ENCODE peak calls at places on chromosomes 12 and 14, in nine cellular contexts. O, A, V, Y, X, R, H, U and D are unnamed samples.

GRCh38 chr14:49641697-49642129 is 6.7 kb upstream of the DNAAF2 start:
- DNase-seq in V (no peak), R (peak), U (peak), O (no peak), H (no peak), A (no peak), X (no peak), Y (no peak), D (no peak)

GRCh38 chr12:124555168-124555928 is 12.1 kb downstream of the NCOR2 start:
- DNase-seq in X (no peak), O (no peak), H (no peak), V (no peak), R (no peak), A (no peak), U (no peak), Y (no peak), D (no peak)

GRCh38 chr14:35221462-35221861 is 70.7 kb upstream of the PSMA6 start:
- DNase-seq in X (no peak), U (no peak), A (no peak), Y (no peak), V (no peak), O (no peak), R (no peak), H (no peak), D (no peak)

GRCh38 chr14:91272341-91273272 is 28.1 kb upstream of the GPR68 start:
- DNase-seq in O (no peak), V (no peak), Y (no peak), X (no peak), U (peak), H (no peak), A (no peak), R (no peak), D (no peak)

GRCh38 chr12:39846971-39847661 is 227.5 kb upstream of the ABCD2 start:
- DNase-seq in H (no peak), O (no peak), X (no peak), Y (peak), R (peak), V (no peak), U (no peak), A (no peak), D (no peak)

GRCh38 chr12:127273621-127274020 is 993.3 kb upstream of the TMEM132C start:
- DNase-seq in Y (peak), X (no peak), A (no peak), U (no peak), O (no peak), V (no peak), R (no peak), H (no peak), D (no peak)

GRCh38 chr14:103862393-103862782 is 15.0 kb upstream of the PPP1R13B start:
- DNase-seq in X (no peak), R (peak), O (no peak), U (no peak), V (no peak), Y (no peak), H (no peak), A (no peak), D (no peak)

GRCh38 chr14:101480747-101481530 is 80.4 kb upstream of the DIO3 start:
- DNase-seq in X (no peak), A (no peak), H (no peak), U (no peak), V (no peak), Y (peak), R (peak), O (no peak), D (peak)

GRCh38 chr12:114692558-114693531 is 8.9 kb upstream of the TBX3 start:
- DNase-seq in H (no peak), O (no peak), U (peak), A (no peak), V (no peak), X (no peak), Y (no peak), R (peak), D (no peak)

GRCh38 chr12:102433304-102433703 is 47.1 kb downstream of the IGF1 start:
- DNase-seq in U (no peak), Y (no peak), X (no peak), R (peak), A (no peak), H (no peak), O (no peak), V (no peak), D (no peak)

GRCh38 chr12:97716356-97716755 is 253.8 kb downstream of the RMST start:
- DNase-seq in A (no peak), O (no peak), X (no peak), R (peak), Y (peak), V (no peak), H (no peak), U (no peak), D (peak)

GRCh38 chr12:85874064-85874463 is at the start of gene NTS:
- DNase-seq in V (no peak), U (no peak), H (no peak), A (peak), O (no peak), R (no peak), X (no peak), Y (peak), D (no peak)

GRCh38 chr14:50783542-50783941 is 47.4 kb downstream of the NIN start:
- DNase-seq in X (no peak), V (no peak), Y (no peak), O (no peak), A (no peak), U (no peak), R (no peak), H (no peak), D (no peak)

GRCh38 chr14:106652494-106652893 is 1126.1 kb downstream of the TMEM121 start:
- DNase-seq in A (peak), O (no peak), H (no peak), R (no peak), Y (peak), U (no peak), V (no peak), X (no peak), D (no peak)

GRCh38 chr14:65972891-65973290 is 513.3 kb upstream of the CCDC196 start:
- DNase-seq in Y (peak), A (no peak), X (no peak), H (no peak), R (no peak), U (no peak), O (no peak), V (no peak), D (no peak)

GRCh38 chr12:13534242-13534641 is 337.7 kb downstream of the EMP1 start:
- DNase-seq in V (no peak), A (no peak), H (no peak), R (no peak), Y (no peak), X (no peak), U (no peak), O (no peak), D (no peak)

GRCh38 chr12:13538136-13538535 is 341.6 kb downstream of the EMP1 start:
- DNase-seq in X (no peak), H (no peak), O (no peak), A (no peak), V (no peak), R (no peak), Y (no peak), U (no peak), D (no peak)

GRCh38 chr12:13536219-13536910 is 339.8 kb downstream of the EMP1 start:
- DNase-seq in V (no peak), O (no peak), U (no peak), Y (no peak), R (no peak), X (no peak), A (peak), H (no peak), D (no peak)

GRCh38 chr12:13537623-13538022 is 341.1 kb downstream of the EMP1 start:
- DNase-seq in A (peak), U (no peak), V (no peak), O (no peak), R (no peak), Y (no peak), X (no peak), H (no peak), D (no peak)

GRCh38 chr12:13534645-13535398 is 338.3 kb downstream of the EMP1 start:
- DNase-seq in U (peak), A (peak), O (peak), Y (peak), V (no peak), X (peak), H (no peak), R (peak), D (peak)
- TF ChIP-seq CTCF in U (peak), A (peak), O (no peak), Y (peak), V (peak), X (peak), H (no peak), R (peak), D (peak)

DNA sequence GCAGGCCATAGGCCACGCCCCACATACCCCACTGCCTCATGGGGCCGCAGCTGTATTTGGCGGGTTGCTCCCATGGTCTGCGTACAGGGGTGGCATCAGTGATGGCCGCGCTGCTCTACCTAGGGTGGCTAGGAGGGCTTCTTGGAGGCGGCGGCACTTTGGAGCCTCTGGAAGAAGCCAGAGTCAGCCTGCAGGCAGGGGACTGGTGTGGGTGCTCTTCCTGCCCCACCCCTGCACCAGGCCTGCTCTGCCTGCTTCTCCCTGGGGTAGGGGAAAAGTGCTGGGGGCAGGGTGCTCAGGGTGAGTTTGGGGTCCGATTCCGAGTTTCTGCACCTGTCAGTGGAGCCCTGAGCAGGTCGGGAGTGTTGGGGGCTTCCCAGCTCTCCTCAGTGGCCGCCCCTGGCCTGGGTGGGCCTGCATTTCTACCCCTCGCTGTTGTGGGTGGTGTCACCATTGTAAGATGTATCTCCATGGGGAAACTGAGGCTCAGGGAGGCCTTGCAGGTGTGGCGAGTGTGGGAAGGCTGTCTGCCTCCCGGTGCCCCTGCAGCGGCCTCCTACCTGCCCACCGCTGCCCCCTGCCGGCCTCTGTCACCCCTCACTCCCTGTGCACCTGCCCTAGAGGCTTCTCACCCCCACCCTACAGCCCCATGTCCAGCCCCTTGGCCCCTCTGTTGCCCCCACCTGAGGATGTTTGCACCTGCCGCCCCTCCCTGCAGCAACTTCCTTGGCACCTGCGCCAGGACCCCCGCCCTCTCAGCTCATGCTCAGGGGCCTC is 5.5 kb downstream of the CEP170B start:
- DNase-seq in O (peak), X (no peak), A (no peak), Y (no peak), V (no peak), U (no peak), R (no peak), H (peak), D (peak)
- TF ChIP-seq CTCF in O (no peak), X (peak), A (peak), Y (peak), V (peak), U (peak), R (peak), H (peak), D (no peak)

GRCh38 chr14:73937012-73937411 is 12.9 kb downstream of the FAM161B start:
- DNase-seq in V (no peak), A (no peak), Y (no peak), R (no peak), X (no peak), U (no peak), O (no peak), H (no peak), D (no peak)

DNA sequence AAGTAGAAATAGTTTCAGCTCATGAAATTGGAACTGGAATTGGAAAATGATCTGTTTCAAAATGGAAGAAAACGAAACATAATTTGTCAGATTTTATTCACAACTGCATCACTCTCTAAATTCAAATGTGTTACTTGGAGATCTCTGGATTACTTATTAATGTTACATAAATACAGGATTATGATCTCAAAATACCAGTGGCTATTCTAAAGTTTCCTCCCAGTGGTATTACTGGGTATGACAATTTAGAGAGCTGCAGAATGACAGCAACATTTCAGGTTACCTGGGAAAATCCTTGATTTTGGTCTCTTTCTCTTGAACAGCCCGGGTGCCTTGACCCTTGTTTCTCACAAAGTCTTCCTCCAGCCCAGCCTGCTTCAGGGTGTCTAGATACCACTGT is 14.2 kb downstream of the FAM161B start:
- DNase-seq in V (no peak), Y (peak), U (no peak), O (no peak), X (no peak), R (peak), H (no peak), A (no peak), D (no peak)
- TF ChIP-seq CTCF in V (no peak), Y (peak), U (no peak), O (peak), X (peak), R (peak), H (peak), A (no peak), D (peak)

DNA sequence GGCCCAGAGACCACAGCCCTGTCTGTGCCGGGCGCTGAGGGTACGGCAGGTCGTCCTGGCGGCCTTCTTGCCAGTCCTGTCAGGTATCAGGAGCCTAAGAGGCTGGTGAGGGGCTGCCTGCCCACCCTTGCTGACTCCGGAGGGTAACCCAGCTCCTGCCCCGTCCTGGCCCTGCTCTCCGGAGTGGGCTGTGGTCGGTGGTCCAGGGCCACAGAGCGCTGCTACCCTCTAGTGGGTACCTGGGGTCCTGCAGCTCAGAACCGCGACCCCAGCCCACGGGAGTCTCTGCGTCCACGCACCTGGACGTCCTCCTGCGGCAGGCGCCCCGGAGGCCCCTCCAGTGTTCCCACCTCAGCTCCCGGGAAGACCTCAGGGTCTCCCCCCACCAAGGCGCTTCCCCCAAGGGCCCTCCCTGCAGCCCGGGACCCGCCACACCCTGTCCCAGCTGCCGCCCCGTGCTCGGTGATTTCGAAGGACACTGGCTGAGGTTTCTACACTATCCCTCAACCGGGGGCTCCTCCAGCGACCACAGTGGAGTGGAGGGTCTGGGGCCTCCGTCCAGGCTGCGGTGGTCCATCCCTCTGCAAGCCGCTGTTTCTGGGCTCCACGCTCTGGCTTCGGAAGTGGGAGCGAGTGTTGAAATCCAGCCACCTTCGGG is 75.9 kb upstream of the FBRSL1 start:
- DNase-seq in A (peak), X (no peak), V (no peak), H (no peak), R (no peak), U (no peak), O (no peak), Y (no peak), D (peak)
- TF ChIP-seq CTCF in A (peak), X (peak), V (no peak), H (no peak), R (peak), U (peak), O (no peak), Y (peak), D (peak)

DNA sequence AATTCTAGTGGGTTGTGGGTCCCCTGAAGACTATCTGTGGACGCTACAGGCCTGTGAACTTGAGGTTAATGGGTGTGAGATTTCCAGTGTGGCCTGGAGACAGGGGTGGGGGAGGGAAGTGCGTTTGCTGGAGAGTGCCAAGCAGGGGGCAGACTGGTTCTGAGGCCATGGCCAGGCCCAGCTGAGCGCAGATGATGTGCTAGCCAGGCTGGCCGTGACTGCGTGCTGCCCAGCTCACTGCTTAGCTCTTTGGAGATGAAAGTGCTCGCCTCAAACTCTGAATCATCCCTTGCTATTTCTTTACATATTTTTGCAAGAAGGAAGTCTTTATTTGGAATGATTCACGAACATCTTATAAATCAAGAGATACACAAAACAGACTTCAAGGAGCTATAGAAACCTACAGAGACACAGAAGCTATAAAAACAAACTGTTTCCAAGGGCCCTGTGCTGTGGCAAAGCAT is 75.3 kb upstream of the PLEKHG3 start:
- DNase-seq in R (peak), U (no peak), X (no peak), A (no peak), O (no peak), Y (peak), H (no peak), V (no peak), D (no peak)
- TF ChIP-seq CTCF in R (no peak), U (no peak), X (no peak), A (no peak), O (no peak), Y (no peak), H (no peak), V (no peak), D (no peak)

GRCh38 chr12:9132008-9132535 is 16.4 kb upstream of the A2M start:
- DNase-seq in U (no peak), A (no peak), X (no peak), V (no peak), H (no peak), R (peak), Y (no peak), O (no peak), D (no peak)

GRCh38 chr12:9133243-9133938 is 17.7 kb upstream of the A2M start:
- DNase-seq in A (no peak), U (no peak), R (peak), Y (no peak), H (no peak), O (no peak), V (no peak), X (no peak), D (no peak)

GRCh38 chr12:9130244-9130643 is 14.5 kb upstream of the A2M start:
- DNase-seq in V (no peak), R (no peak), X (no peak), O (no peak), A (no peak), H (no peak), Y (no peak), U (no peak), D (no peak)

GRCh38 chr12:9135903-9136310 is 20.2 kb upstream of the A2M start:
- DNase-seq in A (no peak), R (no peak), Y (no peak), U (no peak), V (no peak), X (no peak), O (no peak), H (no peak), D (no peak)

DNA sequence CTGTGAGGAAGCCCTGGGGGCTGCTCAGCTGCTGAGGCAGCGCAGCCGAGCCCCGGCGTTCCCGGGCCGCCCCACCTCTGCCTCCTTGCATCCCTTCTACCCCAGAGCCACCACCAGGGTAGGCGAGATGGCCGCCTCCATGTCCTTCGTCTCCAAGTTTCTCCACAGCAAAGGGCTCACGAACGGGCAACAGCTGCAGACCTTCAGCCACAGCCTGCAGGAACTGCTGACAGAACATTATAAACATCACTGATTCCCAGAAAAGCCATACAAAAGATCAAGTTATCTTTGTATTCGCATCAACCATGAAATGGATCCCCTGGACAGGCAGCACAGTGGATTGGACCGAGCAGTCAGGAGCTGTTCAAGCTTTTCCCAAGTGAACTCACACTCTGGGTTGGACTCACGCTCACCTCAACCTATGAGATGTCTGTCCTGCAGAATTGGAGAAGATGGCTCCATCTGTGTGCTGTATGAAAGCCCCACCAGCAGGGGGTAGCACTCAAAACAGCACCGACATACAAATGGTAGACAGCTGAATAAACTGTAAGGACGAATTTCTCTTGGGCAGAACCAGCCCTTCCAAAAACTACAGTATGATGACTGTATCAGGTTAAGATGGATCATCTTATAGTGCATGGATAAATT is 19.4 kb upstream of the A2M start:
- DNase-seq in X (peak), U (no peak), H (no peak), V (no peak), A (peak), Y (peak), R (peak), O (no peak), D (peak)
- TF ChIP-seq CTCF in X (peak), U (no peak), H (no peak), V (peak), A (peak), Y (peak), R (peak), O (no peak), D (no peak)